ENCODE peak calls at places on chromosome 1, in seven cellular contexts. H is CD8-positive, alpha-beta T cell; V is T-helper 17 cell; Q is BE2C; O is naive B cell; K is AG08396; E is head of caudate nucleus. C is an unnamed sample.

GRCh38 chr1:34378968-34379729 is 202.4 kb downstream of the C1orf94 start:
- DNase-seq in H (no peak), V (no peak), Q (no peak), O (no peak), K (peak), E (no peak), C (no peak)

GRCh38 chr1:68470388-68470970 is 20.7 kb upstream of the RPE65 start:
- DNase-seq in H (no peak), V (no peak), Q (no peak), O (no peak), K (peak), E (peak), C (no peak)

GRCh38 chr1:160993544-160993943 is 27.4 kb downstream of the F11R start:
- DNase-seq in H (no peak), V (no peak), Q (no peak), O (no peak), K (peak), E (no peak), C (peak)

GRCh38 chr1:224747578-224747977 is 131.5 kb downstream of the CNIH3 start:
- DNase-seq in H (no peak), V (no peak), Q (peak), O (no peak), K (peak), E (no peak), C (peak)

GRCh38 chr1:121516279-121516967 is 331.6 kb downstream of the SRGAP2C start:
- DNase-seq in H (peak), V (no peak), Q (no peak), O (peak), K (no peak), E (peak), C (no peak)

GRCh38 chr1:222247081-222247480 is 300.8 kb downstream of the HHIPL2 start:
- DNase-seq in H (no peak), V (no peak), Q (no peak), O (no peak), K (no peak), E (no peak), C (no peak)

GRCh38 chr1:86155807-86156561 is 588 bp downstream of the COL24A1 start:
- DNase-seq in H (no peak), V (no peak), Q (peak), O (no peak), K (peak), E (no peak), C (no peak)

GRCh38 chr1:200040516-200041138 is 13.1 kb downstream of the NR5A2 start:
- DNase-seq in H (no peak), V (no peak), Q (no peak), O (no peak), K (no peak), E (no peak), C (no peak)

GRCh38 chr1:195686764-195687163 is 921.5 kb downstream of the KCNT2 start:
- DNase-seq in H (no peak), V (no peak), Q (no peak), O (no peak), K (no peak), E (no peak), C (no peak)